ENCODE peak calls at places on chromosomes 2 and 18, in seven cellular contexts. W, O, T, U, A, M and E are unnamed samples.

GRCh38 chr2:239177908-239178307 is 222.9 kb downstream of the HDAC4 start:
- DNase-seq in W (no peak), O (no peak), T (no peak), U (no peak), A (no peak), M (no peak), E (no peak)

GRCh38 chr18:69528439-69528838 is 127.8 kb downstream of the DOK6 start:
- DNase-seq in W (no peak), O (no peak), T (peak; percentile 0), U (peak; percentile 55), A (no peak), M (no peak), E (no peak)

GRCh38 chr2:14632133-14632936 is at the start of gene LRATD1:
- DNase-seq in W (peak; percentile 51), O (peak; percentile 30), T (peak; percentile 90), U (peak; percentile 5), A (no peak), M (no peak), E (no peak)

GRCh38 chr2:219598308-219599078 is 836 bp downstream of the STK11IP start:
- DNase-seq in W (no peak), O (no peak), T (no peak), U (peak; percentile 21), A (no peak), M (no peak), E (no peak)

GRCh38 chr18:8750954-8751415 is 45.6 kb downstream of the MTCL1 start:
- DNase-seq in W (no peak), O (no peak), T (no peak), U (peak; percentile 81), A (no peak), M (no peak), E (no peak)

GRCh38 chr2:209496586-209496982 is 72.7 kb downstream of the MAP2 start:
- DNase-seq in W (no peak), O (no peak), T (no peak), U (peak; percentile 93), A (no peak), M (no peak), E (no peak)

GRCh38 chr2:45922577-45922988 is 271.1 kb downstream of the PRKCE start:
- DNase-seq in W (no peak), O (no peak), T (peak; percentile 25), U (peak; percentile 75), A (no peak), M (no peak), E (no peak)

GRCh38 chr2:241272298-241272721 is 43.2 kb downstream of the HDLBP start:
- DNase-seq in W (no peak), O (peak; percentile 31), T (peak; percentile 17), U (no peak), A (peak; percentile 8), M (no peak), E (peak; percentile 26)

GRCh38 chr2:166256902-166257301 is 118.8 kb downstream of the SCN9A start:
- DNase-seq in W (no peak), O (no peak), T (no peak), U (no peak), A (no peak), M (no peak), E (no peak)

GRCh38 chr2:3465844-3466481 is 53.4 kb downstream of the ADI1 start:
- DNase-seq in W (no peak), O (no peak), T (peak; percentile 81), U (peak; percentile 93), A (no peak), M (no peak), E (no peak)